ENCODE peak calls at places on chromosomes 16 and 17, in eight cellular contexts. One of them, this sample, is unnamed.

GRCh38 chr16:69301187-69301586 is 10.0 kb upstream of the VPS4A start:
- DNase-seq in tibial nerve: no peak
- DNase-seq in GM12865: no peak
- DNase-seq in adrenal gland: no peak
- DNase-seq in bronchial epithelial cell: no peak
- DNase-seq in prostate gland: no peak
- DNase-seq in heart right ventricle: no peak
- DNase-seq in astrocyte of the cerebellum: no peak
- DNase-seq in this sample: no peak

GRCh38 chr17:4247981-4248388 is 15.8 kb downstream of the ANKFY1 start:
- DNase-seq in tibial nerve: no peak
- DNase-seq in GM12865: no peak
- DNase-seq in adrenal gland: peak
- DNase-seq in bronchial epithelial cell: peak
- DNase-seq in prostate gland: peak
- DNase-seq in heart right ventricle: no peak
- DNase-seq in astrocyte of the cerebellum: no peak
- DNase-seq in this sample: no peak

GRCh38 chr17:15649861-15650391 is 30.4 kb upstream of the FBXW10B start:
- DNase-seq in tibial nerve: peak
- DNase-seq in GM12865: no peak
- DNase-seq in adrenal gland: peak
- DNase-seq in bronchial epithelial cell: peak
- DNase-seq in prostate gland: no peak
- DNase-seq in heart right ventricle: peak
- DNase-seq in astrocyte of the cerebellum: peak
- DNase-seq in this sample: no peak

GRCh38 chr16:17244865-17245264 is 225.9 kb downstream of the XYLT1 start:
- DNase-seq in tibial nerve: no peak
- DNase-seq in GM12865: no peak
- DNase-seq in adrenal gland: no peak
- DNase-seq in bronchial epithelial cell: no peak
- DNase-seq in prostate gland: no peak
- DNase-seq in heart right ventricle: no peak
- DNase-seq in astrocyte of the cerebellum: no peak
- DNase-seq in this sample: no peak

GRCh38 chr16:46736695-46737094 is 11.4 kb downstream of the MYLK3 start:
- DNase-seq in tibial nerve: no peak
- DNase-seq in GM12865: no peak
- DNase-seq in adrenal gland: no peak
- DNase-seq in bronchial epithelial cell: no peak
- DNase-seq in prostate gland: no peak
- DNase-seq in heart right ventricle: no peak
- DNase-seq in astrocyte of the cerebellum: no peak
- DNase-seq in this sample: no peak

GRCh38 chr16:228917-229730 is at the start of gene LUC7L:
- DNase-seq in tibial nerve: peak
- DNase-seq in GM12865: peak
- DNase-seq in adrenal gland: peak
- DNase-seq in bronchial epithelial cell: peak
- DNase-seq in prostate gland: peak
- DNase-seq in heart right ventricle: peak
- DNase-seq in astrocyte of the cerebellum: peak
- DNase-seq in this sample: peak

GRCh38 chr17:50136096-50136687 is 6.2 kb upstream of the SAMD14 start:
- DNase-seq in tibial nerve: no peak
- DNase-seq in GM12865: no peak
- DNase-seq in adrenal gland: no peak
- DNase-seq in bronchial epithelial cell: no peak
- DNase-seq in prostate gland: no peak
- DNase-seq in heart right ventricle: no peak
- DNase-seq in astrocyte of the cerebellum: no peak
- DNase-seq in this sample: no peak

GRCh38 chr16:85413713-85414663 is 199.1 kb upstream of the GSE1 start:
- DNase-seq in tibial nerve: no peak
- DNase-seq in GM12865: no peak
- DNase-seq in adrenal gland: no peak
- DNase-seq in bronchial epithelial cell: no peak
- DNase-seq in prostate gland: no peak
- DNase-seq in heart right ventricle: no peak
- DNase-seq in astrocyte of the cerebellum: no peak
- DNase-seq in this sample: no peak

GRCh38 chr17:68094481-68095078 is 59.0 kb downstream of the KPNA2 start:
- DNase-seq in tibial nerve: no peak
- DNase-seq in GM12865: no peak
- DNase-seq in adrenal gland: no peak
- DNase-seq in bronchial epithelial cell: no peak
- DNase-seq in prostate gland: no peak
- DNase-seq in heart right ventricle: no peak
- DNase-seq in astrocyte of the cerebellum: no peak
- DNase-seq in this sample: no peak

GRCh38 chr16:88785106-88785924 is at the start of gene PIEZO1:
- DNase-seq in tibial nerve: peak
- DNase-seq in GM12865: peak
- DNase-seq in adrenal gland: peak
- DNase-seq in bronchial epithelial cell: no peak
- DNase-seq in prostate gland: peak
- DNase-seq in heart right ventricle: peak
- DNase-seq in astrocyte of the cerebellum: no peak
- DNase-seq in this sample: peak

GRCh38 chr16:28555593-28555992 is 1.9 kb downstream of the SGF29 start:
- DNase-seq in tibial nerve: no peak
- DNase-seq in GM12865: peak
- DNase-seq in adrenal gland: no peak
- DNase-seq in bronchial epithelial cell: no peak
- DNase-seq in prostate gland: no peak
- DNase-seq in heart right ventricle: no peak
- DNase-seq in astrocyte of the cerebellum: no peak
- DNase-seq in this sample: no peak
- TF ChIP-seq CTCF in tibial nerve: no peak
- TF ChIP-seq CTCF in GM12865: no peak
- TF ChIP-seq CTCF in adrenal gland: no peak
- TF ChIP-seq CTCF in bronchial epithelial cell: no peak
- TF ChIP-seq CTCF in prostate gland: no peak
- TF ChIP-seq CTCF in heart right ventricle: no peak
- TF ChIP-seq CTCF in astrocyte of the cerebellum: no peak
- TF ChIP-seq CTCF in this sample: no peak

GRCh38 chr16:28136751-28137434 is 73.4 kb upstream of the GSG1L start:
- DNase-seq in tibial nerve: no peak
- DNase-seq in GM12865: no peak
- DNase-seq in adrenal gland: no peak
- DNase-seq in bronchial epithelial cell: no peak
- DNase-seq in prostate gland: no peak
- DNase-seq in heart right ventricle: no peak
- DNase-seq in astrocyte of the cerebellum: no peak
- DNase-seq in this sample: no peak
- TF ChIP-seq CTCF in tibial nerve: no peak
- TF ChIP-seq CTCF in GM12865: no peak
- TF ChIP-seq CTCF in adrenal gland: no peak
- TF ChIP-seq CTCF in bronchial epithelial cell: no peak
- TF ChIP-seq CTCF in prostate gland: no peak
- TF ChIP-seq CTCF in heart right ventricle: no peak
- TF ChIP-seq CTCF in astrocyte of the cerebellum: peak
- TF ChIP-seq CTCF in this sample: no peak

DNA sequence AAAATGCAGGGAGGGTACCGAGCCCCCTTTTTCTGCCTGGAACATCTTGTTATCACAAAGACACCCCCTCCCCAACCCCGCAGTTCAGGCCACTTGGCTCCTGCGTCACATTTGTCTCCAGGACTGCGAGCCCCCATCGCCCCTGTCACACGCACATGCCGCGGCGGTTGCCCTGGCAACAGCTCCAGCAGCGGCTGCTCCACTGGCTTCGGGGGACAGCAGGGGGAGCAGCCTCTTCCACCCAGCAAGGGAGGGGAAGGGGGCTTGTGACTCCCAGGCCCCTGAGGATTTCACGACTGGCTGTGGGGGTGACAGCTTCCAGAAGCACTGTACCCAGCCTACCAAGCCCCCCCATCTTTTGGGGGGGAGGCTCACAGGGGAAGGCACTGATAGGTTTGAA is 2.6 kb downstream of the BAIAP3 start:
- DNase-seq in tibial nerve: no peak
- DNase-seq in GM12865: no peak
- DNase-seq in adrenal gland: no peak
- DNase-seq in bronchial epithelial cell: no peak
- DNase-seq in prostate gland: no peak
- DNase-seq in heart right ventricle: no peak
- DNase-seq in astrocyte of the cerebellum: no peak
- DNase-seq in this sample: peak
- TF ChIP-seq CTCF in tibial nerve: no peak
- TF ChIP-seq CTCF in GM12865: no peak
- TF ChIP-seq CTCF in adrenal gland: no peak
- TF ChIP-seq CTCF in bronchial epithelial cell: no peak
- TF ChIP-seq CTCF in prostate gland: no peak
- TF ChIP-seq CTCF in heart right ventricle: no peak
- TF ChIP-seq CTCF in astrocyte of the cerebellum: no peak
- TF ChIP-seq CTCF in this sample: no peak

GRCh38 chr17:57767561-57767960 is 22.5 kb upstream of the CCDC182 start:
- DNase-seq in tibial nerve: no peak
- DNase-seq in GM12865: no peak
- DNase-seq in adrenal gland: no peak
- DNase-seq in bronchial epithelial cell: no peak
- DNase-seq in prostate gland: no peak
- DNase-seq in heart right ventricle: no peak
- DNase-seq in astrocyte of the cerebellum: no peak
- DNase-seq in this sample: no peak
- TF ChIP-seq CTCF in tibial nerve: no peak
- TF ChIP-seq CTCF in GM12865: no peak
- TF ChIP-seq CTCF in adrenal gland: no peak
- TF ChIP-seq CTCF in bronchial epithelial cell: no peak
- TF ChIP-seq CTCF in prostate gland: no peak
- TF ChIP-seq CTCF in heart right ventricle: no peak
- TF ChIP-seq CTCF in astrocyte of the cerebellum: no peak
- TF ChIP-seq CTCF in this sample: no peak

DNA sequence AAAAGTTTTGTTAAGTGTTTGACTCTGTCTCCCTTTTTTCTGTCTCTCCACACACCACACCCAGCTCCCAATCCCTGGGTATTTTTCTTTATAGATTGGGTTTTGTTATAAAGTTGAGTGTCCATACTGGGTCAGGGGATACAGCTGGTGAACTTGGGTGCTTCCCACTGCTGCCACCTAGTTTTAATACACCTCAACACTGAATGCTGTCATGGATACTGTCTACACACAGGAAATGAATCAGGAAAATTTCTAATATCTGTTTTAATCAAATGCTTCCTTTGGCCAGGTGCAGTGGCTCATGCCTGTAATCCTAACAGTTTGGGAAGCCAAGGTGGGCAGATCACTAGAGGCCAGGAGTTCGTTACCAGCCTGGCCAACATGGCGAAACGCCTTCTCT is 5.3 kb upstream of the TAOK1 start:
- DNase-seq in tibial nerve: no peak
- DNase-seq in GM12865: no peak
- DNase-seq in adrenal gland: no peak
- DNase-seq in bronchial epithelial cell: peak
- DNase-seq in prostate gland: no peak
- DNase-seq in heart right ventricle: no peak
- DNase-seq in astrocyte of the cerebellum: no peak
- DNase-seq in this sample: no peak
- TF ChIP-seq CTCF in tibial nerve: no peak
- TF ChIP-seq CTCF in GM12865: no peak
- TF ChIP-seq CTCF in adrenal gland: no peak
- TF ChIP-seq CTCF in bronchial epithelial cell: peak
- TF ChIP-seq CTCF in prostate gland: no peak
- TF ChIP-seq CTCF in heart right ventricle: no peak
- TF ChIP-seq CTCF in astrocyte of the cerebellum: no peak
- TF ChIP-seq CTCF in this sample: no peak

GRCh38 chr16:10122026-10122425 is 60.2 kb downstream of the GRIN2A start:
- DNase-seq in tibial nerve: no peak
- DNase-seq in GM12865: no peak
- DNase-seq in adrenal gland: no peak
- DNase-seq in bronchial epithelial cell: no peak
- DNase-seq in prostate gland: no peak
- DNase-seq in heart right ventricle: no peak
- DNase-seq in astrocyte of the cerebellum: no peak
- DNase-seq in this sample: no peak

GRCh38 chr16:10122546-10122945 is 59.7 kb downstream of the GRIN2A start:
- DNase-seq in tibial nerve: no peak
- DNase-seq in GM12865: peak
- DNase-seq in adrenal gland: no peak
- DNase-seq in bronchial epithelial cell: no peak
- DNase-seq in prostate gland: no peak
- DNase-seq in heart right ventricle: no peak
- DNase-seq in astrocyte of the cerebellum: no peak
- DNase-seq in this sample: peak

GRCh38 chr16:10120953-10121352 is 61.3 kb downstream of the GRIN2A start:
- DNase-seq in tibial nerve: no peak
- DNase-seq in GM12865: no peak
- DNase-seq in adrenal gland: no peak
- DNase-seq in bronchial epithelial cell: no peak
- DNase-seq in prostate gland: no peak
- DNase-seq in heart right ventricle: no peak
- DNase-seq in astrocyte of the cerebellum: no peak
- DNase-seq in this sample: no peak

GRCh38 chr16:10123141-10123540 is 59.1 kb downstream of the GRIN2A start:
- DNase-seq in tibial nerve: no peak
- DNase-seq in GM12865: no peak
- DNase-seq in adrenal gland: no peak
- DNase-seq in bronchial epithelial cell: no peak
- DNase-seq in prostate gland: no peak
- DNase-seq in heart right ventricle: no peak
- DNase-seq in astrocyte of the cerebellum: no peak
- DNase-seq in this sample: no peak

DNA sequence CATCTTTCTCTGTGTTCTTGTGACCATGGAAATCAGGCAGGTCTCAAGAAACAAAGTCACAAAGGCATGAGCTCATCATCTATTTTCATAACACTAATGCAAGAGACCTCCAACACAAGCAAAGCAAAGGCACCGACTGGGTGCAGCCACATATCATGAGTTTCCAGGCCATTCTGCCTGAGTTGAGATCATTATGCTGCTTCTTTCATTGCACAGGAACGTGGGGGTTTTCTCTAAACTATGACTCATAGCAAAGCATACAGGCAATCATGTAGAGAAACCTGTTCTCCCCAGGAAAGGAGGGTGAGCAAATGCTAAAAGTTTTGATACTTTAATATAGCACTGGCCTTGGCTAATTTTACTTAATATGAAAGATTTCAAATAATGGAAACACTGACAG is 60.7 kb downstream of the GRIN2A start:
- DNase-seq in tibial nerve: no peak
- DNase-seq in GM12865: peak
- DNase-seq in adrenal gland: no peak
- DNase-seq in bronchial epithelial cell: peak
- DNase-seq in prostate gland: no peak
- DNase-seq in heart right ventricle: no peak
- DNase-seq in astrocyte of the cerebellum: peak
- DNase-seq in this sample: no peak
- TF ChIP-seq CTCF in tibial nerve: no peak
- TF ChIP-seq CTCF in GM12865: no peak
- TF ChIP-seq CTCF in adrenal gland: no peak
- TF ChIP-seq CTCF in bronchial epithelial cell: no peak
- TF ChIP-seq CTCF in prostate gland: no peak
- TF ChIP-seq CTCF in heart right ventricle: no peak
- TF ChIP-seq CTCF in astrocyte of the cerebellum: no peak
- TF ChIP-seq CTCF in this sample: no peak